ENCODE peak calls at places on chromosomes 1 and 21, in four cellular contexts. T, D, N and G are unnamed samples.

GRCh38 chr1:165116732-165117131 is 239.8 kb downstream of the LMX1A start:
- DNase-seq in T (no peak), D (no peak), N (no peak), G (no peak)

GRCh38 chr1:154733621-154734020 is 125.6 kb upstream of the ADAR start:
- DNase-seq in T (no peak), D (no peak), N (no peak), G (no peak)

GRCh38 chr1:31208361-31208945 is 31.2 kb downstream of the NKAIN1 start:
- DNase-seq in T (no peak), D (no peak), N (no peak), G (no peak)

GRCh38 chr1:19074902-19075721 is 118.6 kb upstream of the IFFO2 start:
- DNase-seq in T (no peak), D (peak; percentile 78), N (no peak), G (no peak)

GRCh38 chr21:29261555-29262540 is 36.9 kb upstream of the BACH1 start:
- DNase-seq in T (no peak), D (no peak), N (no peak), G (no peak)

GRCh38 chr1:26887125-26887524 is 3.0 kb downstream of the GPN2 start:
- DNase-seq in T (no peak), D (no peak), N (no peak), G (no peak)

GRCh38 chr1:41485605-41486004 is 1.1 kb upstream of the EDN2 start:
- DNase-seq in T (no peak), D (no peak), N (peak; percentile 41), G (peak; percentile 67)

GRCh38 chr1:204990059-204990664 is 52.9 kb upstream of the CNTN2 start:
- DNase-seq in T (no peak), D (no peak), N (no peak), G (no peak)

GRCh38 chr1:67342002-67342890 is 34.6 kb downstream of the IL12RB2 start:
- DNase-seq in T (no peak), D (no peak), N (no peak), G (no peak)

GRCh38 chr1:180190091-180190490 is 35.4 kb downstream of the QSOX1 start:
- DNase-seq in T (no peak), D (no peak), N (no peak), G (no peak)

GRCh38 chr1:162023547-162024501 is at the start of gene OLFML2B:
- DNase-seq in T (peak; percentile 89), D (peak; percentile 66), N (peak; percentile 62), G (peak; percentile 88)

GRCh38 chr1:40450491-40451237 is 388 bp downstream of the ZFP69B start:
- DNase-seq in T (no peak), D (peak; percentile 31), N (peak; percentile 40), G (peak; percentile 75)

GRCh38 chr1:2025491-2025981 is 6.4 kb downstream of the GABRD start:
- DNase-seq in T (peak; percentile 77), D (no peak), N (peak; percentile 83), G (peak; percentile 83)

GRCh38 chr1:114122891-114123621 is 30.6 kb downstream of the SYT6 start:
- DNase-seq in T (peak; percentile 50), D (no peak), N (no peak), G (peak; percentile 59)

GRCh38 chr1:35186239-35186638 is 6.7 kb downstream of the SFPQ start:
- DNase-seq in T (no peak), D (no peak), N (no peak), G (no peak)

GRCh38 chr1:37362990-37363389 is 111.4 kb upstream of the ZC3H12A start:
- DNase-seq in T (no peak), D (no peak), N (no peak), G (no peak)

GRCh38 chr1:151325231-151325630 is 2.0 kb downstream of the PI4KB start:
- DNase-seq in T (no peak), D (no peak), N (no peak), G (no peak)

GRCh38 chr1:244316407-244316806 is 135.3 kb downstream of the ADSS2 start:
- DNase-seq in T (no peak), D (no peak), N (no peak), G (no peak)

GRCh38 chr1:109929588-109930251 is 19.1 kb downstream of the CSF1 start:
- DNase-seq in T (no peak), D (peak; percentile 20), N (peak; percentile 67), G (no peak)

GRCh38 chr1:34984435-34985062 is 598 bp downstream of the TMEM35B start:
- DNase-seq in T (peak; percentile 78), D (no peak), N (peak; percentile 72), G (no peak)

GRCh38 chr1:153525088-153525713 is 10.6 kb downstream of the S100A6 start:
- DNase-seq in T (peak; percentile 85), D (no peak), N (no peak), G (peak; percentile 29)

GRCh38 chr1:170445096-170445495 is 86.9 kb upstream of the GORAB start:
- DNase-seq in T (no peak), D (no peak), N (no peak), G (no peak)

GRCh38 chr1:15343099-15343498 is 66.6 kb upstream of the EFHD2 start:
- DNase-seq in T (no peak), D (no peak), N (no peak), G (no peak)

GRCh38 chr1:204188959-204189639 is 7.2 kb downstream of the KISS1 start:
- DNase-seq in T (no peak), D (no peak), N (peak; percentile 9), G (peak; percentile 12)

GRCh38 chr1:211781260-211781659 is 49.3 kb downstream of the LPGAT1 start:
- DNase-seq in T (no peak), D (no peak), N (no peak), G (no peak)

GRCh38 chr1:214476958-214477870 is 74.2 kb downstream of the PTPN14 start:
- DNase-seq in T (no peak), D (no peak), N (no peak), G (no peak)

GRCh38 chr21:16570856-16571255 is 841.1 kb downstream of the USP25 start:
- DNase-seq in T (no peak), D (no peak), N (no peak), G (no peak)
- TF ChIP-seq CTCF in T (no peak), D (no peak), N (no peak), G (no peak)

GRCh38 chr1:46132529-46133180 is at the start of gene PIK3R3:
- DNase-seq in T (peak; percentile 99), D (peak; percentile 98), N (peak; percentile 98), G (peak; percentile 97)
- H3K36me3 ChIP-seq in T (no peaks in the 10 kb centered on the region), D (no peaks in the 10 kb centered on the region), N (no peaks in the 10 kb centered on the region), G (no peaks in the 10 kb centered on the region)

DNA sequence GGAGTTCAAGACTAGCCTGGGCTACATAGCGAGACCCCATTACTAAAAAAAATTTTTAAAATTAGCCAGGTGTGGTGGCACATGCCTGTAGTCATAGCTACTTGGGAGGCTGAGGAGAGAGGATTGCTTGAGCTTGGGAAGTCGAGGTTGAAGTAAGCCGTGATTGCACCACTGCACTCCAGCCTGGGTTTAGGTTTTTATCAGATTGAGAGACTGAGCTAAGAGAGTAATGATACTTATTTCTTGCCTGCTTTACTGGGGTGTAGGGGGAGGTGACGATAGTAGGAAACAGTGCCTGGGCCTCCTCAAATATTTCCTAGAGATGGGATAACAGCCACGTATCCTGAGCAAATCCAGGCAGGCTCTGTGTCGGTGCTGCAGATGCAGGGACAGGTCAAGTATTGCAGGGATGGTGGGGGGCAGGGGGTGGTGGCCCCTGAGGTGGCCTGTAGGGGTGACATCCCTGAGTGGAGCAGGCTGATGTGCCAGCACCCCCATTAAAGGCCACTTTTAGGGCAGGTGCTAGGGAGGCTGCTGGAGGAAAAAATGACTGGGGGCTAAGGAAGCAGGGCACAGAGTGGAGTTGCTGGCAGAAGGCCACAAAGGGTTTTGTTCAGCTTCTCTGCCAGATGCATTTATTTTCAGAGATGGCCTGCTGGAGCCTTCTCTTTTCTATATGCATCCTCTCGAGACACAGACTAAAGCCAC is 130.5 kb downstream of the RHOU start:
- DNase-seq in T (no peak), D (no peak), N (no peak), G (no peak)
- TF ChIP-seq CTCF in T (no peak), D (no peak), N (no peak), G (no peak)

GRCh38 chr21:45178072-45178608 is 103.8 kb downstream of the ADARB1 start:
- DNase-seq in T (peak; percentile 45), D (no peak), N (no peak), G (no peak)

GRCh38 chr21:45175326-45176085 is 101.1 kb downstream of the ADARB1 start:
- DNase-seq in T (no peak), D (no peak), N (no peak), G (no peak)

GRCh38 chr21:45178971-45179370 is 104.6 kb downstream of the ADARB1 start:
- DNase-seq in T (no peak), D (no peak), N (no peak), G (no peak)

GRCh38 chr21:45177039-45177438 is 102.7 kb downstream of the ADARB1 start:
- DNase-seq in T (no peak), D (no peak), N (no peak), G (no peak)

GRCh38 chr21:45176141-45176540 is 101.8 kb downstream of the ADARB1 start:
- DNase-seq in T (peak; percentile 48), D (no peak), N (no peak), G (no peak)
- H3K36me3 ChIP-seq in T (peaks cover 21% of the 10 kb centered on the region), D (peaks cover 5% of the 10 kb centered on the region), N (no peaks in the 10 kb centered on the region), G (peaks cover 17% of the 10 kb centered on the region)

GRCh38 chr1:234221601-234222000 is 151.7 kb upstream of the COA6 start:
- DNase-seq in T (no peak), D (no peak), N (no peak), G (no peak)
- TF ChIP-seq CTCF in T (no peak), D (no peak), N (no peak), G (no peak)

DNA sequence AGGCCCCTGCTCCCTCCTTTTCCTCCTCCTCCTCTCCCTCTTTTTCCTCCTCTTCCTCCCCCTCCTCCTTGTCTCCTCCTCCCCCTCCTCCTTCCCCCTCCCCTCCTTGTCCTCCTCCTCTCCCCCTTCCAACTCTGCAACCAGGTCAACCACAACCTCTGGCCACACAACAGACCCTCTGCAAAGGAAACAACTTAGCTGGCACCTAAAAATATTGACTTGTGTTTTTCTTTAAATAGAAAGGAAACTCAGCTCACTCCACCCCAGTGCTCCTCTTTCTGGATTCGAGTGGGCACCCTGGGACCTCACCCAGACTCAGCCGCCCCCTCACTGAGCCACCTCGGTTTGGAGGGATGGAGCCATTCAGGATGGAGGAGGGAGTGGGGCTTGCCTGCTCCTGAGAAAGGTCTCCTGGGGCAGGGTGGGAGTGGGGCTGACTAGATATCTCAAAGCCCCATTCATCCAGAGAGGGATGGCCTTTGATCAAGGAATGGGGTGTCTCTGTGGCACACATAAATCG is 10.2 kb upstream of the SPSB1 start:
- DNase-seq in T (no peak), D (no peak), N (no peak), G (peak; percentile 47)
- H3K36me3 ChIP-seq in T (no peaks in the 10 kb centered on the region), D (no peaks in the 10 kb centered on the region), N (no peaks in the 10 kb centered on the region), G (no peaks in the 10 kb centered on the region)

DNA sequence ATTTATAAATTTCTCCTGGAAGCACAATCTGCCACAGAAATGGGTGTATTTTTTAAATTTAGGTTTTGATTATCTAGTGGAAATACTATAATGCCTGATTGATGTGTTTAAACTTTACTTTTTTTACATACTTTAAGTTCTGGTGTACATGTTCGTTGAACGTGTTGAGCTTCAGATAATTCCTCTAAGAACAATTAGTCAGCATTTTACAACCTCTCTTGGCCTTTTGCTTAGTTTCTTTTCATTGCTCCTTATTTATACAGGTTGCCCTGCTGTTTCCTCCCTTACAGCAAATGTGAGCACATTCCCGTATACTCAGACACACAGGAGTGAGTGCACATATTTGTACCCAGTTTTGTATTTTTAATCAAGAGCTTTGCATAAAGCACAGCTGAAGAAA is 1038.9 kb downstream of the BRINP3 start:
- DNase-seq in T (no peak), D (no peak), N (no peak), G (no peak)
- TF ChIP-seq CTCF in T (no peak), D (no peak), N (no peak), G (no peak)

GRCh38 chr1:175174702-175175102 is 17.9 kb downstream of the KIAA0040 start:
- DNase-seq in T (no peak), D (no peak), N (no peak), G (no peak)
- H3K36me3 ChIP-seq in T (no peaks in the 10 kb centered on the region), D (no peaks in the 10 kb centered on the region), N (no peaks in the 10 kb centered on the region), G (peaks cover 35% of the 10 kb centered on the region)